ENCODE peak calls at places on chromosomes 2 and 18, in six cellular contexts. One of them, this sample, is unnamed.

GRCh38 chr2:138223321-138223720 is 259.0 kb downstream of the HNMT start:
- DNase-seq in heart left ventricle: no peak
- DNase-seq in body of pancreas: no peak
- DNase-seq in Peyer's patch: no peak
- DNase-seq in sigmoid colon: no peak
- DNase-seq in A549: no peak
- DNase-seq in this sample: no peak

GRCh38 chr2:84493494-84493893 is 22.8 kb upstream of the DNAH6 start:
- DNase-seq in sigmoid colon: no peak
- DNase-seq in body of pancreas: no peak
- DNase-seq in Peyer's patch: no peak
- DNase-seq in A549: no peak
- DNase-seq in heart left ventricle: no peak
- DNase-seq in this sample: no peak

GRCh38 chr2:180203972-180204371 is 196.9 kb upstream of the CWC22 start:
- DNase-seq in heart left ventricle: peak
- DNase-seq in body of pancreas: no peak
- DNase-seq in Peyer's patch: no peak
- DNase-seq in sigmoid colon: peak
- DNase-seq in A549: no peak
- DNase-seq in this sample: no peak

GRCh38 chr18:23240609-23240930 is 105.3 kb downstream of the CABLES1 start:
- DNase-seq in body of pancreas: no peak
- DNase-seq in heart left ventricle: no peak
- DNase-seq in Peyer's patch: no peak
- DNase-seq in sigmoid colon: no peak
- DNase-seq in A549: no peak
- DNase-seq in this sample: no peak

GRCh38 chr2:239760596-239760995 is 264.5 kb downstream of the NDUFA10 start:
- DNase-seq in A549: no peak
- DNase-seq in body of pancreas: no peak
- DNase-seq in heart left ventricle: no peak
- DNase-seq in sigmoid colon: peak
- DNase-seq in Peyer's patch: no peak
- DNase-seq in this sample: no peak

GRCh38 chr2:226660524-226660923 is 139.1 kb downstream of the IRS1 start:
- DNase-seq in body of pancreas: peak
- DNase-seq in sigmoid colon: peak
- DNase-seq in heart left ventricle: peak
- DNase-seq in Peyer's patch: no peak
- DNase-seq in A549: no peak
- DNase-seq in this sample: peak

GRCh38 chr2:132980304-132980703 is 310.3 kb upstream of the LYPD1 start:
- DNase-seq in heart left ventricle: no peak
- DNase-seq in body of pancreas: no peak
- DNase-seq in sigmoid colon: no peak
- DNase-seq in Peyer's patch: no peak
- DNase-seq in A549: no peak
- DNase-seq in this sample: no peak

GRCh38 chr2:241158546-241158900 is 8.3 kb downstream of the PPP1R7 start:
- DNase-seq in body of pancreas: no peak
- DNase-seq in A549: no peak
- DNase-seq in sigmoid colon: no peak
- DNase-seq in heart left ventricle: no peak
- DNase-seq in Peyer's patch: no peak
- DNase-seq in this sample: no peak

GRCh38 chr2:128375454-128375853 is 56.8 kb upstream of the HS6ST1 start:
- DNase-seq in body of pancreas: peak
- DNase-seq in Peyer's patch: peak
- DNase-seq in sigmoid colon: no peak
- DNase-seq in A549: no peak
- DNase-seq in heart left ventricle: no peak
- DNase-seq in this sample: no peak

GRCh38 chr2:134564549-134564948 is 154.3 kb downstream of the TMEM163 start:
- DNase-seq in A549: no peak
- DNase-seq in sigmoid colon: no peak
- DNase-seq in body of pancreas: no peak
- DNase-seq in Peyer's patch: no peak
- DNase-seq in heart left ventricle: no peak
- DNase-seq in this sample: no peak

GRCh38 chr2:58920001-58920400 is 678.9 kb upstream of the FANCL start:
- DNase-seq in sigmoid colon: no peak
- DNase-seq in body of pancreas: no peak
- DNase-seq in A549: no peak
- DNase-seq in Peyer's patch: no peak
- DNase-seq in heart left ventricle: no peak
- DNase-seq in this sample: no peak

GRCh38 chr2:160876765-160877164 is 283.5 kb upstream of the TANK start:
- DNase-seq in sigmoid colon: no peak
- DNase-seq in heart left ventricle: no peak
- DNase-seq in Peyer's patch: no peak
- DNase-seq in A549: no peak
- DNase-seq in body of pancreas: no peak
- DNase-seq in this sample: no peak

GRCh38 chr2:109063326-109063670 is 65.7 kb upstream of the SH3RF3 start:
- DNase-seq in body of pancreas: no peak
- DNase-seq in heart left ventricle: no peak
- DNase-seq in Peyer's patch: peak
- DNase-seq in sigmoid colon: no peak
- DNase-seq in A549: no peak
- DNase-seq in this sample: no peak

GRCh38 chr2:171530378-171530777 is 8.1 kb downstream of the CYBRD1 start:
- DNase-seq in Peyer's patch: no peak
- DNase-seq in sigmoid colon: no peak
- DNase-seq in body of pancreas: no peak
- DNase-seq in heart left ventricle: no peak
- DNase-seq in A549: no peak
- DNase-seq in this sample: no peak

GRCh38 chr18:61655630-61656029 is 237.2 kb downstream of the RNF152 start:
- DNase-seq in sigmoid colon: no peak
- DNase-seq in Peyer's patch: no peak
- DNase-seq in body of pancreas: no peak
- DNase-seq in heart left ventricle: no peak
- DNase-seq in A549: no peak
- DNase-seq in this sample: no peak

GRCh38 chr2:232457121-232458011 is 1.4 kb downstream of the ALPI start:
- DNase-seq in Peyer's patch: no peak
- DNase-seq in body of pancreas: no peak
- DNase-seq in heart left ventricle: no peak
- DNase-seq in A549: no peak
- DNase-seq in sigmoid colon: peak
- DNase-seq in this sample: no peak

GRCh38 chr2:58237741-58238140 is 3.4 kb downstream of the FANCL start:
- DNase-seq in A549: no peak
- DNase-seq in sigmoid colon: no peak
- DNase-seq in Peyer's patch: no peak
- DNase-seq in heart left ventricle: no peak
- DNase-seq in body of pancreas: no peak
- DNase-seq in this sample: no peak

GRCh38 chr2:217935901-217936684 is 66.7 kb downstream of the TNS1 start:
- DNase-seq in body of pancreas: no peak
- DNase-seq in heart left ventricle: peak
- DNase-seq in sigmoid colon: no peak
- DNase-seq in Peyer's patch: no peak
- DNase-seq in A549: no peak
- DNase-seq in this sample: no peak

GRCh38 chr2:39661771-39662325 is 3.9 kb upstream of the TMEM178A start:
- DNase-seq in sigmoid colon: no peak
- DNase-seq in body of pancreas: no peak
- DNase-seq in Peyer's patch: no peak
- DNase-seq in heart left ventricle: no peak
- DNase-seq in A549: no peak
- DNase-seq in this sample: no peak

GRCh38 chr2:199916980-199917379 is 5.9 kb downstream of the C2orf69 start:
- DNase-seq in heart left ventricle: no peak
- DNase-seq in A549: no peak
- DNase-seq in sigmoid colon: no peak
- DNase-seq in Peyer's patch: no peak
- DNase-seq in body of pancreas: no peak
- DNase-seq in this sample: no peak

GRCh38 chr18:57427429-57428181 is 7.6 kb upstream of the ONECUT2 start:
- DNase-seq in A549: no peak
- DNase-seq in sigmoid colon: no peak
- DNase-seq in Peyer's patch: no peak
- DNase-seq in heart left ventricle: no peak
- DNase-seq in body of pancreas: no peak
- DNase-seq in this sample: no peak

GRCh38 chr2:216696751-216697560 is 1.6 kb upstream of the IGFBP5 start:
- DNase-seq in body of pancreas: no peak
- DNase-seq in heart left ventricle: no peak
- DNase-seq in A549: peak
- DNase-seq in sigmoid colon: no peak
- DNase-seq in Peyer's patch: no peak
- DNase-seq in this sample: no peak

DNA sequence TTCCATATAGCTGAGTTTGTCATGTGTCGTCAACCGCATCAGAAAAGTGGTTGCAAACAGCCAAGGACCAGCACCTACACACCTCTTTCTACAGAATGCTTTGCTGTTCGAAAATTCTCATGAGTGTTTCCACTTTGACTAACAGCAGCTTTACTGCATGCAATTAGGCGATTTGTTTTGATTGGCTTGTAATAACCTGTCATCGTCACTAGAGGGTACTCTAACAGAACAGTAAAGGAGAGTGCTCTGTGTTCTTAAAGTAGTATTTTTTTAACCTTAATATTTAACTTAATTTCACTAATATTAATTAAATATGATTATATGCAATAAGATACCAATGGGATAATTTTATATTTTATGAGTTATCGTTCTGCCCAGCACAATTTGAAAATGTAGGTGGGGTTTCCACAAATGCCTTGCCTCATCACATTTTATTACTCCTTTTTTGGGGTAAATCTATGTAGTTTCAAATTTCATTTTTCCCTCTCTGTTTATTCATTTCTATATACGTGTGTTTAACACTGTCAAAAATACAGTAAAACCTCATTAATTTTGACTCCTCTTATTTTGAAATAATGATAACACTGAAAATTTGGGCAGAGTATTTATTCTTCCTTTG is 502.2 kb downstream of the NRXN1 start:
- DNase-seq in sigmoid colon: no peak
- DNase-seq in body of pancreas: no peak
- DNase-seq in A549: peak
- DNase-seq in Peyer's patch: no peak
- DNase-seq in heart left ventricle: no peak
- DNase-seq in this sample: no peak
- H3K27ac ChIP-seq in sigmoid colon: no peak
- H3K27ac ChIP-seq in body of pancreas: no peak
- H3K27ac ChIP-seq in A549: no peak
- H3K27ac ChIP-seq in Peyer's patch: no peak
- H3K27ac ChIP-seq in heart left ventricle: no peak
- H3K27ac ChIP-seq in this sample: no peak

GRCh38 chr18:75220786-75221355 is 10.3 kb downstream of the TSHZ1 start:
- DNase-seq in Peyer's patch: no peak
- DNase-seq in heart left ventricle: no peak
- DNase-seq in sigmoid colon: no peak
- DNase-seq in body of pancreas: no peak
- DNase-seq in A549: no peak
- DNase-seq in this sample: no peak

GRCh38 chr18:75218064-75218463 is 7.5 kb downstream of the TSHZ1 start:
- DNase-seq in Peyer's patch: no peak
- DNase-seq in body of pancreas: no peak
- DNase-seq in heart left ventricle: no peak
- DNase-seq in A549: no peak
- DNase-seq in sigmoid colon: no peak
- DNase-seq in this sample: no peak

GRCh38 chr18:75221397-75221796 is 10.8 kb downstream of the TSHZ1 start:
- DNase-seq in A549: no peak
- DNase-seq in sigmoid colon: no peak
- DNase-seq in heart left ventricle: no peak
- DNase-seq in Peyer's patch: no peak
- DNase-seq in body of pancreas: no peak
- DNase-seq in this sample: no peak

GRCh38 chr18:75218524-75218923 is 7.9 kb downstream of the TSHZ1 start:
- DNase-seq in A549: no peak
- DNase-seq in Peyer's patch: peak
- DNase-seq in sigmoid colon: no peak
- DNase-seq in heart left ventricle: no peak
- DNase-seq in body of pancreas: no peak
- DNase-seq in this sample: no peak

DNA sequence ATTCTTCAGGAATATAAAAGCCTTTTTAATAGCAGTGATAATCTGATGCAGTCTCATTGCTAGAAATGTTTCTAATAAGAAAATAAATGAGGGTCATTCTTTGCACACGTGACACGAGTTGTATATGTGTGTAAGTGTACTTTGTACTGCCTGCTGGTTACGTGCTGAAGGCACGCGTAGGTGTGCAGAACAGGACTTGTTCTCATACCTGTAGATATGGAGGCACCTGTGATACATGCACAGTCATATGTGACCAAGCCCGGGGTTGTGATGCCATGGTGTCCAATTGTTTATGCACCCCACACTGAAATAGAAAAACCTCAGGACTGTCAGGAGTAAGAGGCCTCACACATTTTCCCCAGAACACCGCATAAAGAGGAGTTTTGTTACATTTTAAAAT is 9.1 kb downstream of the TSHZ1 start:
- DNase-seq in sigmoid colon: no peak
- DNase-seq in Peyer's patch: no peak
- DNase-seq in body of pancreas: no peak
- DNase-seq in A549: no peak
- DNase-seq in heart left ventricle: no peak
- DNase-seq in this sample: no peak
- TF ChIP-seq POLR2A in sigmoid colon: no peak
- TF ChIP-seq POLR2A in Peyer's patch: peak
- TF ChIP-seq POLR2A in body of pancreas: no peak
- TF ChIP-seq POLR2A in A549: no peak
- TF ChIP-seq POLR2A in heart left ventricle: no peak
- TF ChIP-seq POLR2A in this sample: no peak

GRCh38 chr18:50707841-50708240 is 112.0 kb downstream of the MRO start:
- DNase-seq in Peyer's patch: no peak
- DNase-seq in A549: no peak
- DNase-seq in heart left ventricle: no peak
- DNase-seq in sigmoid colon: no peak
- DNase-seq in body of pancreas: no peak
- DNase-seq in this sample: no peak

GRCh38 chr18:50704541-50704940 is 115.3 kb downstream of the MRO start:
- DNase-seq in Peyer's patch: no peak
- DNase-seq in body of pancreas: no peak
- DNase-seq in heart left ventricle: no peak
- DNase-seq in sigmoid colon: peak
- DNase-seq in A549: no peak
- DNase-seq in this sample: no peak

GRCh38 chr18:50711401-50711800 is 108.4 kb downstream of the MRO start:
- DNase-seq in heart left ventricle: no peak
- DNase-seq in A549: no peak
- DNase-seq in sigmoid colon: no peak
- DNase-seq in body of pancreas: no peak
- DNase-seq in Peyer's patch: no peak
- DNase-seq in this sample: no peak

GRCh38 chr18:50706199-50706598 is 113.6 kb downstream of the MRO start:
- DNase-seq in Peyer's patch: no peak
- DNase-seq in heart left ventricle: no peak
- DNase-seq in body of pancreas: no peak
- DNase-seq in sigmoid colon: peak
- DNase-seq in A549: no peak
- DNase-seq in this sample: no peak

GRCh38 chr18:50709215-50709614 is 110.6 kb downstream of the MRO start:
- DNase-seq in Peyer's patch: no peak
- DNase-seq in heart left ventricle: no peak
- DNase-seq in A549: no peak
- DNase-seq in sigmoid colon: no peak
- DNase-seq in body of pancreas: no peak
- DNase-seq in this sample: no peak
- H3K27ac ChIP-seq in Peyer's patch: no peak
- H3K27ac ChIP-seq in heart left ventricle: no peak
- H3K27ac ChIP-seq in A549: no peak
- H3K27ac ChIP-seq in sigmoid colon: no peak
- H3K27ac ChIP-seq in body of pancreas: no peak
- H3K27ac ChIP-seq in this sample: no peak

GRCh38 chr18:74521068-74521725 is 13.1 kb upstream of the CNDP1 start:
- DNase-seq in A549: no peak
- DNase-seq in body of pancreas: no peak
- DNase-seq in Peyer's patch: no peak
- DNase-seq in heart left ventricle: no peak
- DNase-seq in sigmoid colon: peak
- DNase-seq in this sample: no peak
- TF ChIP-seq POLR2A in A549: no peak
- TF ChIP-seq POLR2A in body of pancreas: no peak
- TF ChIP-seq POLR2A in Peyer's patch: no peak
- TF ChIP-seq POLR2A in heart left ventricle: no peak
- TF ChIP-seq POLR2A in sigmoid colon: no peak
- TF ChIP-seq POLR2A in this sample: no peak

This sample was measured in gastrocnemius medialis.